ENCODE peak calls at places on chromosomes 6 and 20, in four cellular contexts. I, V, N and B are unnamed samples.

GRCh38 chr6:3017304-3017703 is 17.6 kb downstream of the NQO2 start:
- DNase-seq in V (no peak), I (no peak), N (no peak), B (no peak)

GRCh38 chr6:160036790-160037206 is 67.9 kb downstream of the IGF2R start:
- DNase-seq in I (no peak), N (peak), V (no peak), B (no peak)

GRCh38 chr20:62122659-62123449 is 579 bp downstream of the LSM14B start:
- DNase-seq in I (peak), N (no peak), V (peak), B (peak)

GRCh38 chr6:2797564-2798014 is 32.4 kb downstream of the WRNIP1 start:
- DNase-seq in N (no peak), I (no peak), V (no peak), B (no peak)

GRCh38 chr6:13404115-13404891 is 76.0 kb upstream of the TBC1D7 start:
- DNase-seq in I (no peak), V (no peak), N (peak), B (no peak)

GRCh38 chr6:30844118-30844535 is 40.2 kb upstream of the DDR1 start:
- DNase-seq in V (no peak), I (no peak), N (peak), B (no peak)

GRCh38 chr20:35669221-35669620 is 4.5 kb upstream of the CPNE1 start:
- DNase-seq in N (no peak), I (no peak), V (no peak), B (no peak)

GRCh38 chr20:49570828-49571552 is 3.1 kb upstream of the PTGIS start:
- DNase-seq in V (no peak), N (no peak), I (no peak), B (no peak)

GRCh38 chr20:59135093-59135492 is 28.5 kb upstream of the ZNF831 start:
- DNase-seq in N (no peak), V (no peak), I (no peak), B (no peak)

GRCh38 chr20:57514273-57514751 is 10.6 kb downstream of the CTCFL start:
- DNase-seq in V (peak), N (no peak), I (no peak), B (no peak)

GRCh38 chr6:40852667-40853383 is 186.2 kb downstream of the UNC5CL start:
- DNase-seq in V (no peak), N (no peak), I (no peak), B (no peak)

GRCh38 chr6:52566853-52567279 is 10.0 kb downstream of the TRAM2 start:
- DNase-seq in I (no peak), N (peak), V (peak), B (no peak)

GRCh38 chr20:63754008-63754407 is 14.4 kb downstream of the SLC2A4RG start:
- DNase-seq in I (no peak), N (no peak), V (no peak), B (no peak)

GRCh38 chr20:31751126-31751525 is 12.0 kb downstream of the TPX2 start:
- DNase-seq in I (no peak), V (no peak), N (no peak), B (no peak)

GRCh38 chr6:31178143-31179041 is 7.9 kb upstream of the POU5F1 start:
- DNase-seq in V (no peak), I (peak), N (no peak), B (no peak)

GRCh38 chr20:35012227-35013069 is 56.8 kb downstream of the MYH7B start:
- DNase-seq in N (no peak), V (no peak), I (no peak), B (no peak)